ENCODE peak calls at places on chromosomes 3 and 15, in ten cellular contexts. One of them, this sample, is unnamed.
A peak's percentile ranks its signal among the peaks of the same experiment; 100 is the strongest.

GRCh38 chr15:100861511-100861991 is 18.1 kb upstream of the ALDH1A3 start:
- DNase-seq in esophagus squamous epithelium: no peak
- DNase-seq in suprapubic skin: peak; percentile 79
- DNase-seq in IMR-90: no peak
- DNase-seq in tibial artery: no peak
- DNase-seq in PC-9: no peak
- DNase-seq in sigmoid colon: peak; percentile 72
- DNase-seq in cardiac muscle cell: no peak
- DNase-seq in HCT116: no peak
- DNase-seq in GM23338: no peak
- DNase-seq in this sample: no peak

GRCh38 chr3:60594025-60594424 is 657.2 kb downstream of the FHIT start:
- DNase-seq in sigmoid colon: peak; percentile 91
- DNase-seq in esophagus squamous epithelium: no peak
- DNase-seq in suprapubic skin: peak; percentile 89
- DNase-seq in cardiac muscle cell: peak; percentile 31
- DNase-seq in PC-9: no peak
- DNase-seq in tibial artery: peak; percentile 88
- DNase-seq in HCT116: no peak
- DNase-seq in GM23338: no peak
- DNase-seq in IMR-90: peak; percentile 45
- DNase-seq in this sample: peak; percentile 76

GRCh38 chr3:122315619-122316018 is 9.4 kb upstream of the CSTA start:
- DNase-seq in tibial artery: no peak
- DNase-seq in suprapubic skin: no peak
- DNase-seq in esophagus squamous epithelium: no peak
- DNase-seq in sigmoid colon: no peak
- DNase-seq in IMR-90: no peak
- DNase-seq in PC-9: no peak
- DNase-seq in cardiac muscle cell: no peak
- DNase-seq in HCT116: no peak
- DNase-seq in GM23338: peak; percentile 69
- DNase-seq in this sample: no peak

GRCh38 chr3:159620873-159621272 is 367.8 kb upstream of the IL12A start:
- DNase-seq in esophagus squamous epithelium: no peak
- DNase-seq in suprapubic skin: no peak
- DNase-seq in tibial artery: no peak
- DNase-seq in cardiac muscle cell: no peak
- DNase-seq in IMR-90: peak; percentile 88
- DNase-seq in sigmoid colon: no peak
- DNase-seq in GM23338: no peak
- DNase-seq in PC-9: peak; percentile 34
- DNase-seq in HCT116: peak; percentile 35
- DNase-seq in this sample: no peak

GRCh38 chr15:101059381-101060341 is 140.5 kb downstream of the LRRK1 start:
- DNase-seq in HCT116: no peak
- DNase-seq in sigmoid colon: peak; percentile 32
- DNase-seq in suprapubic skin: no peak
- DNase-seq in PC-9: no peak
- DNase-seq in IMR-90: no peak
- DNase-seq in cardiac muscle cell: no peak
- DNase-seq in tibial artery: no peak
- DNase-seq in GM23338: no peak
- DNase-seq in esophagus squamous epithelium: no peak
- DNase-seq in this sample: no peak

GRCh38 chr3:159458010-159458409 is 530.6 kb upstream of the IL12A start:
- DNase-seq in GM23338: peak; percentile 36
- DNase-seq in tibial artery: no peak
- DNase-seq in cardiac muscle cell: no peak
- DNase-seq in suprapubic skin: no peak
- DNase-seq in PC-9: peak; percentile 92
- DNase-seq in HCT116: no peak
- DNase-seq in IMR-90: peak; percentile 97
- DNase-seq in sigmoid colon: no peak
- DNase-seq in esophagus squamous epithelium: no peak
- DNase-seq in this sample: no peak

GRCh38 chr3:122697952-122698625 is 17.4 kb downstream of the PARP14 start:
- DNase-seq in suprapubic skin: no peak
- DNase-seq in HCT116: no peak
- DNase-seq in PC-9: no peak
- DNase-seq in esophagus squamous epithelium: no peak
- DNase-seq in tibial artery: no peak
- DNase-seq in cardiac muscle cell: no peak
- DNase-seq in IMR-90: no peak
- DNase-seq in sigmoid colon: no peak
- DNase-seq in GM23338: no peak
- DNase-seq in this sample: no peak

GRCh38 chr3:187737401-187738088 is 7.7 kb downstream of the BCL6 start:
- DNase-seq in GM23338: peak; percentile 65
- DNase-seq in cardiac muscle cell: peak; percentile 49
- DNase-seq in sigmoid colon: peak; percentile 92
- DNase-seq in tibial artery: peak; percentile 74
- DNase-seq in HCT116: no peak
- DNase-seq in esophagus squamous epithelium: no peak
- DNase-seq in suprapubic skin: peak; percentile 88
- DNase-seq in PC-9: peak; percentile 62
- DNase-seq in IMR-90: peak; percentile 65
- DNase-seq in this sample: peak; percentile 93

GRCh38 chr3:45582407-45582806 is 12.1 kb upstream of the LIMD1 start:
- DNase-seq in HCT116: no peak
- DNase-seq in IMR-90: peak; percentile 80
- DNase-seq in PC-9: no peak
- DNase-seq in GM23338: no peak
- DNase-seq in esophagus squamous epithelium: no peak
- DNase-seq in tibial artery: no peak
- DNase-seq in suprapubic skin: no peak
- DNase-seq in sigmoid colon: peak; percentile 61
- DNase-seq in cardiac muscle cell: no peak
- DNase-seq in this sample: no peak

GRCh38 chr3:45579251-45579650 is 15.3 kb upstream of the LIMD1 start:
- DNase-seq in esophagus squamous epithelium: no peak
- DNase-seq in sigmoid colon: peak; percentile 24
- DNase-seq in IMR-90: no peak
- DNase-seq in suprapubic skin: no peak
- DNase-seq in tibial artery: no peak
- DNase-seq in HCT116: no peak
- DNase-seq in PC-9: no peak
- DNase-seq in cardiac muscle cell: no peak
- DNase-seq in GM23338: no peak
- DNase-seq in this sample: no peak

GRCh38 chr3:45580142-45580541 is 14.4 kb upstream of the LIMD1 start:
- DNase-seq in cardiac muscle cell: no peak
- DNase-seq in suprapubic skin: no peak
- DNase-seq in esophagus squamous epithelium: no peak
- DNase-seq in sigmoid colon: peak; percentile 12
- DNase-seq in PC-9: no peak
- DNase-seq in IMR-90: no peak
- DNase-seq in HCT116: no peak
- DNase-seq in tibial artery: no peak
- DNase-seq in GM23338: no peak
- DNase-seq in this sample: no peak

DNA sequence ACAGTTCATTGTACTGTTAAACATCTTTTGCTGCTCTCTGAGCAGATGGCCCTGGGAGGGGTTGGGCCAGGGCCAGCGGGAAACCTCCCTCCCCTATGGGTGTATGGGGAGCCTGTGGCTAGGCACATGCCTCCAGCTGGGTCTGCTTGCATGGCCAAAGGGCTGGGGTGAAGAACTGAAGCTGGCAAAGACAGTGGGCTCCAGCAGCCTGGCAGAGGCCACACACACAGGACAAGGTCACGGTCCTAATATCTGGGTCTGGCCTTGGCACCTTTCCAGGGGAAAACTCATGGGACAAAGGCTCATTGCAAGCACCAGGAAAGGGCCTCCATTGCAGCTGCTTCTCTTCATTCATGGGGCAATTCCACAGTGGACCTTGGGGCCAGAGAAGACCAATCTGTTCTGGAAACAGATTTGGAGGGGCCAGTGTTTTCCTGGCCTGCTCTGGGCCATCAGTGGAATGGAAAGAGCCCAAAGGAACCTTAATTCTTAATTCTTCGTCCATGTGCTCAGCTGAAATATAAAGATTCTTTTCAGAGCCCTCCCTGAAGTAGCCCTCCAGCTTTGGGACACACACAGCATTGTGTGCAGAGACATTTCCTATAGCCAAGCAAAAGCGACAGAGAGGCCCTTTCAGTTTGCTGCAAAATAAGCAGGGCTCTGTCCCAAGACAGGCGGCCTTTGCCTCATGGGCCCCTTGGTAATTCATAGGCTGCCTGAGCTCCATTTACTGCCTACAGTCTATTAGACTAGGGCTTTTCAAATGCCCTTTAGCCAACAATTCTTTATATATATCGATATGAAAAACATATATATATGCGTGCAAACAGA is 11.3 kb upstream of the LIMD1 start:
- DNase-seq in GM23338: no peak
- DNase-seq in sigmoid colon: peak; percentile 89
- DNase-seq in PC-9: no peak
- DNase-seq in HCT116: no peak
- DNase-seq in IMR-90: no peak
- DNase-seq in suprapubic skin: no peak
- DNase-seq in cardiac muscle cell: no peak
- DNase-seq in esophagus squamous epithelium: no peak
- DNase-seq in tibial artery: no peak
- DNase-seq in this sample: no peak
- H3K27ac ChIP-seq in GM23338: no peak overlapping the region
- H3K27ac ChIP-seq in sigmoid colon: peak overlapping the region; percentile 49
- H3K27ac ChIP-seq in PC-9: no peak overlapping the region
- H3K27ac ChIP-seq in HCT116: no peak overlapping the region
- H3K27ac ChIP-seq in IMR-90: no peak overlapping the region
- H3K27ac ChIP-seq in suprapubic skin: peak overlapping the region; percentile 14
- H3K27ac ChIP-seq in cardiac muscle cell: no peak overlapping the region
- H3K27ac ChIP-seq in esophagus squamous epithelium: no peak overlapping the region
- H3K27ac ChIP-seq in tibial artery: no peak overlapping the region
- H3K27ac ChIP-seq in this sample: peak overlapping the region; percentile 20

DNA sequence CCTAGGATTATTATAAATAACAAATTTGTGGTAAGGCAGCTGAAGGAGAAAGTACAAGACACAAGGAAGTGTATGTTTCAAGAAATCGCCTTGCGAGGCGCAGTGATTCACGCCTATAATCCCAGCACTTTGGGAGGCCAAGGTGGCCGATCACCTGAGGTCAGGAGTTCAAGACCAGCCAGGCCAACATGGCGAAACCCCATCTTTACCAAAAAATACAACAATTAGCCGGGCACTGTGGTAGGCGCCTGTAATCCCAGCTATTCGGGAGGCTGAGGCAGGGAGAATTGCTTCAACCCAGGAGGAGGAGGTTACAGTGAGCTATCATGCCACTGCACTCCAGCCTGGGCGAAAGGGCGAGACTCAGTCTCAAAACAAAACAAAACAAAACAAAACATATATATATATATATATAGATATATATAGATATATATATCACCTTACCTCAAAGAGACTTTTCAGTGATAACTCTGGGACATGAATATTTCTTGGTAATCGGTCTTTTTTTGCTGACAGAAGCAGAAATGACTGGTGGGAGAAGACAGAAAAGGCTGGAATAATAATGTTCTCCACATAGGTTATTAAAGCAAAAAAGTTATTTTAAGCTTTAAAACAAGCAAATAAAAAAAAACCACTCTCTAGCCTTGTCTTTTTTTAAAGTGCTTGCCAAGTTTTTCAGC is 52.3 kb downstream of the TRANK1 start:
- DNase-seq in PC-9: no peak
- DNase-seq in tibial artery: no peak
- DNase-seq in suprapubic skin: no peak
- DNase-seq in esophagus squamous epithelium: no peak
- DNase-seq in GM23338: no peak
- DNase-seq in IMR-90: no peak
- DNase-seq in cardiac muscle cell: no peak
- DNase-seq in HCT116: no peak
- DNase-seq in sigmoid colon: no peak
- DNase-seq in this sample: no peak
- H3K4me1 ChIP-seq in PC-9: no peaks in the 10 kb centered on the region
- H3K4me1 ChIP-seq in tibial artery: peaks cover 6% of the 10 kb centered on the region
- H3K4me1 ChIP-seq in suprapubic skin: peaks cover 3% of the 10 kb centered on the region
- H3K4me1 ChIP-seq in esophagus squamous epithelium: no peaks in the 10 kb centered on the region
- H3K4me1 ChIP-seq in GM23338: peaks cover 5% of the 10 kb centered on the region
- H3K4me1 ChIP-seq in IMR-90: no peaks in the 10 kb centered on the region
- H3K4me1 ChIP-seq in cardiac muscle cell: no peaks in the 10 kb centered on the region
- H3K4me1 ChIP-seq in HCT116: no peaks in the 10 kb centered on the region
- H3K4me1 ChIP-seq in sigmoid colon: peaks cover 5% of the 10 kb centered on the region
- H3K4me1 ChIP-seq in this sample: peaks cover 31% of the 10 kb centered on the region

GRCh38 chr3:14827776-14828175 is 9.0 kb downstream of the FGD5 start:
- DNase-seq in tibial artery: no peak
- DNase-seq in suprapubic skin: no peak
- DNase-seq in cardiac muscle cell: peak; percentile 44
- DNase-seq in IMR-90: no peak
- DNase-seq in PC-9: no peak
- DNase-seq in HCT116: no peak
- DNase-seq in sigmoid colon: no peak
- DNase-seq in esophagus squamous epithelium: no peak
- DNase-seq in GM23338: no peak
- DNase-seq in this sample: no peak

GRCh38 chr3:14822875-14823807 is 4.4 kb downstream of the FGD5 start:
- DNase-seq in cardiac muscle cell: no peak
- DNase-seq in PC-9: no peak
- DNase-seq in HCT116: no peak
- DNase-seq in sigmoid colon: no peak
- DNase-seq in GM23338: peak; percentile 49
- DNase-seq in IMR-90: no peak
- DNase-seq in esophagus squamous epithelium: no peak
- DNase-seq in tibial artery: no peak
- DNase-seq in suprapubic skin: no peak
- DNase-seq in this sample: no peak

GRCh38 chr3:14823910-14824629 is 5.3 kb downstream of the FGD5 start:
- DNase-seq in esophagus squamous epithelium: no peak
- DNase-seq in IMR-90: no peak
- DNase-seq in tibial artery: no peak
- DNase-seq in sigmoid colon: no peak
- DNase-seq in GM23338: no peak
- DNase-seq in cardiac muscle cell: no peak
- DNase-seq in HCT116: no peak
- DNase-seq in suprapubic skin: no peak
- DNase-seq in PC-9: no peak
- DNase-seq in this sample: no peak

GRCh38 chr3:14824646-14825045 is 5.9 kb downstream of the FGD5 start:
- DNase-seq in HCT116: no peak
- DNase-seq in PC-9: no peak
- DNase-seq in cardiac muscle cell: no peak
- DNase-seq in suprapubic skin: no peak
- DNase-seq in esophagus squamous epithelium: no peak
- DNase-seq in tibial artery: no peak
- DNase-seq in GM23338: no peak
- DNase-seq in IMR-90: no peak
- DNase-seq in sigmoid colon: no peak
- DNase-seq in this sample: no peak

DNA sequence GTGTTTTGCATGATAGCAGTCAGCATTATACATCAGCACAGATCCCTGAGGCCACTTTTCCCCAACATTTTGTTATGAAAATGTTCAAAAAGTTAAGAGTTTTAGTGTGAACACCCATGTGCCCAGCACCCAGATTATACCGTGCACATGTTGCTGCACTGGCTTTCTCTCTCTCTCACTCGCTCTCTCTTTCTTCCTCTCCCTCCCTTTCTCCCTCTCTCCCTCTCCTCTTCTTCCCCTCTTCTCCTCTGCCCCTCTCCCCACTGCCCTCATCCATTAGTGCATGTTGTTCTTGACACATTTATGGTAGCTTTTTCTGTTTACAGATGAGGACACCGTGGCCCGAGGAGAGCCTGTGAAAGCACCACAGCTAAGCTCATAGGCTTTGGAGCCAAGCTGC is 7.3 kb downstream of the FGD5 start:
- DNase-seq in suprapubic skin: no peak
- DNase-seq in PC-9: no peak
- DNase-seq in cardiac muscle cell: no peak
- DNase-seq in IMR-90: no peak
- DNase-seq in esophagus squamous epithelium: no peak
- DNase-seq in tibial artery: no peak
- DNase-seq in sigmoid colon: no peak
- DNase-seq in GM23338: no peak
- DNase-seq in HCT116: no peak
- DNase-seq in this sample: no peak
- H3K27ac ChIP-seq in suprapubic skin: no peak overlapping the region
- H3K27ac ChIP-seq in PC-9: no peak overlapping the region
- H3K27ac ChIP-seq in cardiac muscle cell: no peak overlapping the region
- H3K27ac ChIP-seq in IMR-90: no peak overlapping the region
- H3K27ac ChIP-seq in esophagus squamous epithelium: no peak overlapping the region
- H3K27ac ChIP-seq in tibial artery: no peak overlapping the region
- H3K27ac ChIP-seq in sigmoid colon: no peak overlapping the region
- H3K27ac ChIP-seq in GM23338: no peak overlapping the region
- H3K27ac ChIP-seq in HCT116: no peak overlapping the region
- H3K27ac ChIP-seq in this sample: no peak overlapping the region

GRCh38 chr3:152635354-152635753 is 199.6 kb upstream of the P2RY1 start:
- DNase-seq in HCT116: no peak
- DNase-seq in PC-9: no peak
- DNase-seq in esophagus squamous epithelium: no peak
- DNase-seq in GM23338: no peak
- DNase-seq in sigmoid colon: no peak
- DNase-seq in IMR-90: no peak
- DNase-seq in suprapubic skin: no peak
- DNase-seq in tibial artery: no peak
- DNase-seq in cardiac muscle cell: peak; percentile 54
- DNase-seq in this sample: no peak

GRCh38 chr3:152638707-152639450 is 196.1 kb upstream of the P2RY1 start:
- DNase-seq in tibial artery: no peak
- DNase-seq in GM23338: no peak
- DNase-seq in HCT116: no peak
- DNase-seq in esophagus squamous epithelium: no peak
- DNase-seq in sigmoid colon: peak; percentile 81
- DNase-seq in suprapubic skin: no peak
- DNase-seq in cardiac muscle cell: no peak
- DNase-seq in PC-9: no peak
- DNase-seq in IMR-90: no peak
- DNase-seq in this sample: no peak

GRCh38 chr3:152638217-152638616 is 196.7 kb upstream of the P2RY1 start:
- DNase-seq in HCT116: no peak
- DNase-seq in tibial artery: no peak
- DNase-seq in PC-9: no peak
- DNase-seq in cardiac muscle cell: no peak
- DNase-seq in suprapubic skin: no peak
- DNase-seq in sigmoid colon: no peak
- DNase-seq in GM23338: no peak
- DNase-seq in IMR-90: no peak
- DNase-seq in esophagus squamous epithelium: no peak
- DNase-seq in this sample: no peak

GRCh38 chr3:152641198-152641597 is 193.7 kb upstream of the P2RY1 start:
- DNase-seq in sigmoid colon: no peak
- DNase-seq in PC-9: no peak
- DNase-seq in GM23338: no peak
- DNase-seq in tibial artery: no peak
- DNase-seq in HCT116: no peak
- DNase-seq in suprapubic skin: no peak
- DNase-seq in esophagus squamous epithelium: no peak
- DNase-seq in IMR-90: no peak
- DNase-seq in cardiac muscle cell: no peak
- DNase-seq in this sample: no peak

DNA sequence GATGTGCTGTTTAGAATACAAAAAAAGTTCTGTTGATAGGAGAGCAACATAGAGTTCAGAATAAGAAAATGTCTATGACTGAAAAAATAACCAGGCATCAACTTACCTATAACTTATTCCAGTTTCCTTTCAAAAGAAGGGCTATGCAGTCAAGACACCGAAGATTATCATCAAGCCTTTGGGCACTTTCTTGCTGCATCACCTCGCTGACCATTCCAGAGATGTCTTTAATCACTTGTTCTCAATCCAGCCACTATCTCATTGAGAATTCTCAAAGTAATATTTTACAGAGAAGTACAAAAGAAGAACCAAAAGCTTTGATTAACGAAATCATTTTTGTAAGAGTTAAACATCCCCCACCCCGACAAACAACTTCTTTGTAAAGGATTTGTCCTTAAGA is 198.3 kb upstream of the P2RY1 start:
- DNase-seq in sigmoid colon: no peak
- DNase-seq in PC-9: no peak
- DNase-seq in cardiac muscle cell: no peak
- DNase-seq in IMR-90: no peak
- DNase-seq in GM23338: no peak
- DNase-seq in tibial artery: no peak
- DNase-seq in esophagus squamous epithelium: no peak
- DNase-seq in suprapubic skin: no peak
- DNase-seq in HCT116: no peak
- DNase-seq in this sample: no peak
- H3K4me1 ChIP-seq in sigmoid colon: peaks cover 6% of the 10 kb centered on the region
- H3K4me1 ChIP-seq in PC-9: no peaks in the 10 kb centered on the region
- H3K4me1 ChIP-seq in cardiac muscle cell: peaks cover 11% of the 10 kb centered on the region
- H3K4me1 ChIP-seq in IMR-90: no peaks in the 10 kb centered on the region
- H3K4me1 ChIP-seq in GM23338: no peaks in the 10 kb centered on the region
- H3K4me1 ChIP-seq in tibial artery: no peaks in the 10 kb centered on the region
- H3K4me1 ChIP-seq in esophagus squamous epithelium: no peaks in the 10 kb centered on the region
- H3K4me1 ChIP-seq in suprapubic skin: peaks cover 6% of the 10 kb centered on the region
- H3K4me1 ChIP-seq in HCT116: no peaks in the 10 kb centered on the region
- H3K4me1 ChIP-seq in this sample: no peaks in the 10 kb centered on the region

This sample was measured in upper lobe of right lung.